ENCODE peak calls at places on chromosomes 11 and 22, in ten cellular contexts. B is stimulated activated CD8-positive, alpha-beta memory T cell treated with anti-CD3 and anti-CD28 coated beads, Interleukin-7, amount 100 ng/mL, for 48 hours; S is AG10803; T is T-helper 2 cell; J is hippocampal formation; G is stimulated activated CD4-positive, alpha-beta T cell treated with anti-CD3 and anti-CD28 coated beads, Interleukin-2, amount 100 ng/mL, for 24 hours; H is activated CD8-positive, alpha-beta memory T cell treated with anti-CD3 and anti-CD28 coated beads for 48 hours; F is NCI-H1048; C is hypothalamus; N is ACHN. U is an unnamed sample.

GRCh38 chr22:24051028-24051427 is 39.9 kb downstream of the CABIN1 start:
- DNase-seq in B (no peak), S (no peak), T (no peak), J (no peak), G (no peak), H (no peak), F (no peak), C (no peak), N (no peak), U (no peak)

GRCh38 chr11:68542617-68543016 is 82.1 kb downstream of the PPP6R3 start:
- DNase-seq in B (no peak), S (peak; percentile 89), T (no peak), J (no peak), G (no peak), H (no peak), F (no peak), C (no peak), N (peak; percentile 56), U (peak; percentile 16)

GRCh38 chr11:8357891-8358566 is 94.4 kb upstream of the LMO1 start:
- DNase-seq in B (no peak), S (no peak), T (no peak), J (no peak), G (no peak), H (no peak), F (no peak), C (no peak), N (no peak), U (no peak)

GRCh38 chr11:41201156-41201555 is 258.3 kb downstream of the LRRC4C start:
- DNase-seq in B (no peak), S (no peak), T (no peak), J (peak; percentile 11), G (no peak), H (no peak), F (peak; percentile 18), C (no peak), N (peak; percentile 40), U (no peak)

GRCh38 chr11:61090092-61090491 is 12.2 kb upstream of the CD5 start:
- DNase-seq in B (no peak), S (no peak), T (no peak), J (no peak), G (no peak), H (no peak), F (no peak), C (no peak), N (no peak), U (no peak)

GRCh38 chr11:102172127-102172848 is 62.0 kb downstream of the YAP1 start:
- DNase-seq in B (no peak), S (peak; percentile 81), T (no peak), J (no peak), G (no peak), H (no peak), F (no peak), C (no peak), N (no peak), U (no peak)

GRCh38 chr11:117172678-117173421 is 5.7 kb upstream of the SIDT2 start:
- DNase-seq in B (no peak), S (no peak), T (no peak), J (no peak), G (no peak), H (no peak), F (no peak), C (no peak), N (no peak), U (no peak)

GRCh38 chr11:12889243-12889642 is 119.9 kb upstream of the RASSF10 start:
- DNase-seq in B (no peak), S (peak; percentile 89), T (no peak), J (no peak), G (no peak), H (no peak), F (no peak), C (no peak), N (no peak), U (no peak)

GRCh38 chr11:99739464-99740089 is 718.8 kb downstream of the CNTN5 start:
- DNase-seq in B (no peak), S (no peak), T (no peak), J (no peak), G (no peak), H (no peak), F (no peak), C (no peak), N (peak; percentile 44), U (no peak)

GRCh38 chr11:116986521-116987105 is 111.6 kb downstream of the SIK3 start:
- DNase-seq in B (no peak), S (peak; percentile 89), T (no peak), J (no peak), G (no peak), H (no peak), F (no peak), C (no peak), N (peak; percentile 40), U (peak; percentile 83)

GRCh38 chr11:9710852-9711251 is 47.0 kb downstream of the SWAP70 start:
- DNase-seq in B (no peak), S (no peak), T (no peak), J (no peak), G (no peak), H (no peak), F (no peak), C (no peak), N (no peak), U (no peak)

GRCh38 chr22:48629631-48630443 is 1197.8 kb downstream of the BRD1 start:
- DNase-seq in B (no peak), S (no peak), T (no peak), J (peak; percentile 67), G (no peak), H (no peak), F (no peak), C (peak; percentile 83), N (no peak), U (no peak)

GRCh38 chr11:66970808-66971442 is 4.2 kb upstream of the C11orf86 start:
- DNase-seq in B (peak; percentile 53), S (peak; percentile 100), T (no peak), J (no peak), G (no peak), H (no peak), F (no peak), C (no peak), N (peak; percentile 97), U (peak; percentile 95)

GRCh38 chr11:521179-521688 is 14.1 kb downstream of the HRAS start:
- DNase-seq in B (no peak), S (no peak), T (no peak), J (no peak), G (no peak), H (no peak), F (no peak), C (no peak), N (no peak), U (no peak)

GRCh38 chr11:73229321-73230275 is 11.5 kb downstream of the P2RY2 start:
- DNase-seq in B (no peak), S (no peak), T (no peak), J (no peak), G (no peak), H (no peak), F (no peak), C (no peak), N (no peak), U (no peak)

GRCh38 chr11:122727101-122727929 is 71.8 kb downstream of the UBASH3B start:
- DNase-seq in B (no peak), S (peak; percentile 64), T (no peak), J (no peak), G (no peak), H (no peak), F (no peak), C (no peak), N (no peak), U (no peak)

GRCh38 chr11:35289821-35290220 is 129.5 kb downstream of the SLC1A2 start:
- DNase-seq in B (no peak), S (peak; percentile 83), T (no peak), J (no peak), G (no peak), H (no peak), F (no peak), C (no peak), N (peak; percentile 6), U (no peak)

GRCh38 chr11:111978028-111978771 is 41.1 kb downstream of the DIXDC1 start:
- DNase-seq in B (no peak), S (peak; percentile 74), T (no peak), J (peak; percentile 76), G (no peak), H (no peak), F (no peak), C (peak; percentile 74), N (peak; percentile 65), U (no peak)

GRCh38 chr22:23152238-23153114 is 7.2 kb downstream of the RAB36 start:
- DNase-seq in B (no peak), S (no peak), T (no peak), J (no peak), G (no peak), H (no peak), F (no peak), C (no peak), N (no peak), U (no peak)

GRCh38 chr22:35445933-35446332 is 46.0 kb downstream of the MCM5 start:
- DNase-seq in B (no peak), S (no peak), T (no peak), J (no peak), G (no peak), H (no peak), F (no peak), C (no peak), N (no peak), U (no peak)

GRCh38 chr11:3001496-3001895 is 9.4 kb upstream of the NAP1L4 start:
- DNase-seq in B (no peak), S (no peak), T (no peak), J (peak; percentile 83), G (no peak), H (no peak), F (no peak), C (peak; percentile 54), N (no peak), U (no peak)

GRCh38 chr11:108732395-108732794 is 67.5 kb downstream of the DDX10 start:
- DNase-seq in B (no peak), S (no peak), T (no peak), J (no peak), G (no peak), H (no peak), F (no peak), C (no peak), N (no peak), U (no peak)

GRCh38 chr22:29266564-29267461 is 968 bp downstream of the RHBDD3 start:
- DNase-seq in B (no peak), S (no peak), T (no peak), J (no peak), G (no peak), H (no peak), F (no peak), C (no peak), N (no peak), U (no peak)

GRCh38 chr11:1073261-1073724 is 1.4 kb upstream of the MUC2 start:
- DNase-seq in B (no peak), S (peak; percentile 49), T (no peak), J (peak; percentile 11), G (no peak), H (no peak), F (no peak), C (no peak), N (no peak), U (no peak)

GRCh38 chr11:119306373-119306890 is 10.5 kb downstream of the MCAM start:
- DNase-seq in B (no peak), S (peak; percentile 76), T (no peak), J (no peak), G (no peak), H (no peak), F (no peak), C (no peak), N (no peak), U (no peak)